ENCODE peak calls at places on chromosomes 12 and 14, in nine cellular contexts. J is pancreas; Z is AG09309; H is A549; K is tibial artery; A is CD4-positive, alpha-beta T cell; B is neural progenitor cell; O is CD14-positive monocyte; D is upper lobe of left lung. M is an unnamed sample.

GRCh38 chr14:61525293-61526011 is 169.9 kb upstream of the HIF1A start:
- DNase-seq in O (peak; percentile 98), J (peak; percentile 68), B (no peak), D (peak; percentile 93), K (peak; percentile 86), Z (peak; percentile 63), H (peak; percentile 88), A (peak; percentile 26), M (no peak)

GRCh38 chr12:88854260-88854659 is 274.0 kb upstream of the KITLG start:
- DNase-seq in O (no peak), A (no peak), B (no peak), D (no peak), Z (peak; percentile 67), K (no peak), J (no peak), H (peak; percentile 44), M (peak; percentile 35)

GRCh38 chr14:20356422-20356821 is 13.0 kb downstream of the PARP2 start:
- DNase-seq in H (no peak), J (no peak), D (no peak), A (no peak), K (no peak), Z (no peak), B (no peak), O (no peak), M (no peak)

GRCh38 chr12:11981174-11981733 is 89.5 kb upstream of the BCL2L14 start:
- DNase-seq in Z (no peak), H (no peak), J (no peak), K (no peak), B (no peak), D (no peak), O (no peak), A (peak; percentile 18), M (no peak)

GRCh38 chr14:95495538-95496025 is 20.9 kb downstream of the SYNE3 start:
- DNase-seq in B (no peak), D (peak; percentile 40), J (no peak), H (no peak), A (no peak), K (peak; percentile 22), Z (no peak), O (peak; percentile 83), M (no peak)

GRCh38 chr12:24997970-24998582 is 49.2 kb upstream of the BCAT1 start:
- DNase-seq in D (no peak), O (no peak), Z (peak; percentile 32), K (no peak), J (no peak), B (no peak), A (no peak), H (no peak), M (peak; percentile 45)

GRCh38 chr12:94941440-94941862 is 62.0 kb downstream of the NDUFA12 start:
- DNase-seq in H (peak; percentile 63), A (no peak), Z (peak; percentile 70), B (peak; percentile 11), D (peak; percentile 34), J (no peak), K (peak; percentile 62), O (no peak), M (peak; percentile 23)

GRCh38 chr12:80821513-80822000 is 104.8 kb downstream of the MYF5 start:
- DNase-seq in J (no peak), B (peak; percentile 76), H (no peak), O (no peak), D (no peak), Z (no peak), A (no peak), K (no peak), M (no peak)

GRCh38 chr12:111766608-111767361 is at the start of gene ALDH2:
- DNase-seq in O (no peak), J (peak; percentile 68), H (peak; percentile 57), B (peak; percentile 94), D (peak; percentile 88), A (peak; percentile 5), Z (no peak), K (peak; percentile 81), M (no peak)

GRCh38 chr12:28817524-28817923 is 331.6 kb upstream of the FAR2 start:
- DNase-seq in Z (no peak), H (no peak), J (no peak), B (no peak), K (no peak), D (no peak), A (no peak), O (no peak), M (no peak)

GRCh38 chr12:123896786-123897185 is 75.8 kb downstream of the CCDC92 start:
- DNase-seq in K (no peak), A (no peak), H (no peak), B (no peak), Z (peak; percentile 75), O (no peak), D (no peak), J (no peak), M (peak; percentile 88)

GRCh38 chr12:10466311-10466710 is 13.1 kb upstream of the KLRC1 start:
- DNase-seq in D (no peak), O (no peak), B (peak; percentile 16), Z (no peak), K (no peak), H (no peak), A (no peak), J (no peak), M (no peak)

GRCh38 chr14:32259368-32260013 is 56.4 kb upstream of the RNU6-8 start:
- DNase-seq in Z (peak; percentile 17), O (no peak), J (no peak), K (no peak), H (peak; percentile 41), D (no peak), B (peak; percentile 6), A (no peak), M (peak; percentile 11)

GRCh38 chr14:72104011-72104613 is 171.9 kb downstream of the RGS6 start:
- DNase-seq in H (peak; percentile 6), K (no peak), O (no peak), J (peak; percentile 5), D (no peak), A (peak; percentile 6), B (peak; percentile 45), Z (no peak), M (no peak)
- TF ChIP-seq CTCF in H (no peak), K (peak; percentile 18), O (peak; percentile 76), J (peak; percentile 11), D (no peak), A (peak; percentile 32), B (peak; percentile 83), Z (peak; percentile 26), M (no peak)

GRCh38 chr12:65232490-65233077 is 45.9 kb upstream of the MSRB3 start:
- DNase-seq in B (no peak), A (no peak), K (no peak), J (no peak), H (peak; percentile 22), D (no peak), O (no peak), Z (no peak), M (no peak)
- TF ChIP-seq CTCF in B (peak; percentile 53), A (peak; percentile 74), K (peak; percentile 43), J (no peak), H (peak; percentile 47), D (no peak), O (peak; percentile 72), Z (no peak), M (peak; percentile 36)

GRCh38 chr12:40749863-40750262 is 57.6 kb downstream of the CNTN1 start:
- DNase-seq in D (no peak), A (no peak), B (peak; percentile 31), Z (no peak), O (no peak), J (no peak), H (no peak), K (no peak), M (no peak)

DNA sequence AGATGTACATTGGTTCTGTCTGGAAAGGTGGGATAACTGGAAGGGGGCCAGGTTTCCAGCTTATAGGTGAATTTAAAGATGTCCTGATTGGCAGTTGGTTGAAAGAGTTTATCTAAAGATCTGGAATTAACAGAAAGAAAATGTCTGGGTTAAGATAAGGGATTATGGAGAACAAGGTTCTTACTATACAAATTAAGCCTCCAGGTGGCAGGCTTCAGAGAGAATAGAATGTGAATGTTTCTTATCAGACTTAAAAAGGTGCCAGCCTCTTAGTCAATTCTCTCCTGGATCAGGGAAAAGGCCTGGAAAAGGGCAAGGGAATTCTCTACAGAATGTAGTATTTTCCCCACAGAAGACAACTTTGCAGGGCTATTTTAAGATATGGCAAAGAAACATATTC is 53.1 kb downstream of the CNTN1 start:
- DNase-seq in J (no peak), O (no peak), A (no peak), H (peak; percentile 42), K (no peak), Z (no peak), D (no peak), B (peak; percentile 28), M (no peak)
- TF ChIP-seq CTCF in J (no peak), O (no peak), A (no peak), H (peak; percentile 34), K (no peak), Z (no peak), D (no peak), B (peak; percentile 38), M (no peak)

GRCh38 chr12:68406134-68406576 is 74.0 kb upstream of the MDM1 start:
- DNase-seq in Z (peak; percentile 70), J (peak; percentile 85), B (peak; percentile 24), O (peak; percentile 56), H (peak; percentile 59), A (no peak), K (peak; percentile 91), D (peak; percentile 93), M (peak; percentile 82)
- TF ChIP-seq CTCF in Z (peak; percentile 49), J (peak; percentile 8), B (peak; percentile 42), O (no peak), H (no peak), A (no peak), K (peak; percentile 43), D (peak; percentile 74), M (peak; percentile 50)

GRCh38 chr14:58639842-58640484 is 2.2 kb downstream of the DACT1 start:
- DNase-seq in A (no peak), Z (peak; percentile 91), O (no peak), H (peak; percentile 65), J (peak; percentile 22), D (peak; percentile 36), B (peak; percentile 68), K (peak; percentile 50), M (peak; percentile 72)

GRCh38 chr14:58638231-58639205 is 756 bp downstream of the DACT1 start:
- DNase-seq in A (peak; percentile 4), B (peak; percentile 70), K (no peak), J (peak; percentile 6), Z (no peak), O (no peak), D (no peak), H (peak; percentile 10), M (no peak)

GRCh38 chr14:58640959-58641358 is 3.2 kb downstream of the DACT1 start:
- DNase-seq in H (no peak), A (no peak), B (no peak), O (no peak), D (no peak), K (no peak), Z (no peak), J (no peak), M (no peak)

GRCh38 chr14:58643366-58643765 is 5.6 kb downstream of the DACT1 start:
- DNase-seq in H (no peak), K (no peak), D (no peak), A (no peak), J (no peak), Z (no peak), B (no peak), O (no peak), M (no peak)

DNA sequence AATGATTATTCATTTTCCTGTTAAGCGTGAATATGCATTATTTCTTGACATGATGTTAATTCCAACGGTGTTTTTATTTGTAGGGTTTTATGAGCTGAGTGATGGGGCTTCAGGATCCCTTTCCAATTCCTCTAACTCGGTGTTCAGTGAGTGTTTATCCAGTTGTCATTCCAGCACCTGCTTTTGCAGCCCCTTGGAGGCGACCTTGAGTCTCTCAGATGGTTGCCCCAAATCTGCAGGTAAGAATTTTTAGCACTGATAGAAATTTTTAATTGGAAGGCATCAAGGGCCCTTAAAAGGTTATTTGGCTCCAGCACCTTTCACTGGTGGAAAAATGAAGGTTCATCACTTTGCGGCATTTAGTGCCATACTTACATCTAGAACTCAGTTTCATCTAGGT is 3.7 kb downstream of the DACT1 start:
- DNase-seq in B (no peak), A (no peak), J (no peak), Z (no peak), D (no peak), O (no peak), K (no peak), H (no peak), M (no peak)
- TF ChIP-seq CTCF in B (peak; percentile 44), A (no peak), J (no peak), Z (peak; percentile 18), D (no peak), O (no peak), K (no peak), H (no peak), M (no peak)

M was measured in AG09319.